ENCODE peak calls at places on chromosome 22, in five cellular contexts. V, T, H, B and J are unnamed samples.
A peak's percentile ranks its signal among the peaks of the same experiment; 100 is the strongest.

GRCh38 chr22:27973851-27974250 is 54.8 kb upstream of the PITPNB start:
- DNase-seq in V (no peak), T (no peak), H (no peak), B (no peak), J (no peak)

GRCh38 chr22:40403651-40404050 is 33.3 kb downstream of the SGSM3 start:
- DNase-seq in V (no peak), T (no peak), H (no peak), B (no peak), J (no peak)

GRCh38 chr22:39177791-39178190 is 25.3 kb upstream of the CBX7 start:
- DNase-seq in V (no peak), T (no peak), H (no peak), B (no peak), J (no peak)

GRCh38 chr22:48522271-48522670 is 1305.4 kb downstream of the BRD1 start:
- DNase-seq in V (no peak), T (no peak), H (no peak), B (no peak), J (no peak)

GRCh38 chr22:46652081-46652929 is 32.1 kb downstream of the GRAMD4 start:
- DNase-seq in V (no peak), T (no peak), H (peak; percentile 59), B (no peak), J (no peak)

GRCh38 chr22:30036656-30037055 is 43.6 kb upstream of the HORMAD2 start:
- DNase-seq in V (no peak), T (no peak), H (no peak), B (no peak), J (no peak)

GRCh38 chr22:20089977-20090729 is 10.1 kb downstream of the DGCR8 start:
- DNase-seq in V (no peak), T (no peak), H (no peak), B (no peak), J (no peak)

GRCh38 chr22:44382461-44383038 is 69.8 kb upstream of the SHISAL1 start:
- DNase-seq in V (no peak), T (no peak), H (no peak), B (no peak), J (no peak)

GRCh38 chr22:32932176-32932575 is 126.0 kb downstream of the SYN3 start:
- DNase-seq in V (no peak), T (no peak), H (no peak), B (no peak), J (no peak)

GRCh38 chr22:32605576-32605975 is 131.0 kb downstream of the FBXO7 start:
- DNase-seq in V (no peak), T (no peak), H (no peak), B (no peak), J (no peak)

GRCh38 chr22:25039754-25040153 is 87.2 kb downstream of the KIAA1671 start:
- DNase-seq in V (no peak), T (no peak), H (no peak), B (no peak), J (no peak)

GRCh38 chr22:46090051-46090591 is 60.2 kb upstream of the PPARA start:
- DNase-seq in V (no peak), T (no peak), H (no peak), B (no peak), J (no peak)

GRCh38 chr22:33706100-33706499 is 214.2 kb downstream of the LARGE1 start:
- DNase-seq in V (no peak), T (no peak), H (no peak), B (no peak), J (no peak)

GRCh38 chr22:31162015-31162765 is 2.2 kb downstream of the RNF185 start:
- DNase-seq in V (no peak), T (peak; percentile 37), H (no peak), B (no peak), J (no peak)

GRCh38 chr22:35352214-35353111 is 28.4 kb upstream of the HMOX1 start:
- DNase-seq in V (no peak), T (peak; percentile 87), H (no peak), B (peak; percentile 67), J (no peak)

GRCh38 chr22:42202048-42202447 is 68.4 kb downstream of the TCF20 start:
- DNase-seq in V (no peak), T (no peak), H (no peak), B (no peak), J (no peak)

GRCh38 chr22:41355895-41356294 is 25.8 kb upstream of the TEF start:
- DNase-seq in V (no peak), T (no peak), H (no peak), B (no peak), J (no peak)

GRCh38 chr22:38033522-38034277 is 23.5 kb upstream of the PICK1 start:
- DNase-seq in V (no peak), T (no peak), H (no peak), B (no peak), J (no peak)

GRCh38 chr22:46007003-46007847 is 30.3 kb upstream of the WNT7B start:
- DNase-seq in V (peak; percentile 40), T (no peak), H (peak; percentile 82), B (no peak), J (no peak)

GRCh38 chr22:49232319-49233067 is 595.2 kb downstream of the BRD1 start:
- DNase-seq in V (no peak), T (no peak), H (no peak), B (no peak), J (no peak)

GRCh38 chr22:37989146-37990045 is 5.0 kb upstream of the SOX10 start:
- DNase-seq in V (no peak), T (no peak), H (no peak), B (no peak), J (no peak)

GRCh38 chr22:39905686-39906085 is 4.8 kb downstream of the GRAP2 start:
- DNase-seq in V (no peak), T (no peak), H (no peak), B (no peak), J (no peak)

GRCh38 chr22:25624486-25624885 is 60.0 kb downstream of the GRK3 start:
- DNase-seq in V (no peak), T (no peak), H (no peak), B (no peak), J (no peak)

GRCh38 chr22:30228509-30229359 is 17.8 kb downstream of the LIF start:
- DNase-seq in V (no peak), T (no peak), H (no peak), B (no peak), J (no peak)

GRCh38 chr22:37417737-37418348 is 9.4 kb downstream of the ELFN2 start:
- DNase-seq in V (no peak), T (no peak), H (no peak), B (no peak), J (no peak)

GRCh38 chr22:37260939-37261338 is 16.9 kb upstream of the RAC2 start:
- DNase-seq in V (peak; percentile 31), T (peak; percentile 76), H (peak; percentile 65), B (peak; percentile 83), J (no peak)